ENCODE peak calls at places on chromosomes 2 and 18, in four cellular contexts. J is WTC11, P is HepG2, I is K562. A is an unnamed sample.

GRCh38 chr18:74963820-74964446 is 245.0 kb downstream of the PTGR3 start:
- DNase-seq in J (peak), P (peak), I (peak), A (peak)

GRCh38 chr2:68302281-68302680 is 17.5 kb downstream of the CNRIP1 start:
- DNase-seq in J (no peak), P (no peak), I (no peak), A (no peak)

GRCh38 chr18:58507881-58508280 is 121.0 kb downstream of the ALPK2 start:
- DNase-seq in J (no peak), P (no peak), I (no peak), A (no peak)

GRCh38 chr2:60520477-60520876 is 33.0 kb downstream of the BCL11A start:
- DNase-seq in J (no peak), P (no peak), I (no peak), A (no peak)

GRCh38 chr2:240435457-240435954 is at the start of gene GPC1:
- DNase-seq in J (peak), P (peak), I (peak), A (peak)

GRCh38 chr2:142220901-142221300 is 90.1 kb upstream of the LRP1B start:
- DNase-seq in J (no peak), P (no peak), I (no peak), A (no peak)

GRCh38 chr2:128385365-128385764 is 66.7 kb upstream of the HS6ST1 start:
- DNase-seq in J (no peak), P (no peak), I (no peak), A (no peak)

GRCh38 chr2:174058022-174058421 is 92.8 kb upstream of the SP3 start:
- DNase-seq in J (no peak), P (no peak), I (no peak), A (no peak)

GRCh38 chr2:216761809-216762208 is 66.5 kb upstream of the IGFBP5 start:
- DNase-seq in J (no peak), P (no peak), I (no peak), A (no peak)

GRCh38 chr2:146129231-146129630 is 1609.3 kb upstream of the ZEB2 start:
- DNase-seq in J (no peak), P (no peak), I (no peak), A (no peak)

GRCh38 chr18:79164696-79165095 is 95.5 kb downstream of the ATP9B start:
- DNase-seq in J (no peak), P (no peak), I (no peak), A (no peak)

GRCh38 chr2:74991977-74992376 is 33.5 kb downstream of the POLE4 start:
- DNase-seq in J (no peak), P (no peak), I (no peak), A (no peak)

GRCh38 chr2:102245266-102246151 is 58.7 kb downstream of the IL1RL2 start:
- DNase-seq in J (no peak), P (no peak), I (peak), A (no peak)

GRCh38 chr2:74199275-74199701 is 873 bp downstream of the MTHFD2 start:
- DNase-seq in J (no peak), P (no peak), I (no peak), A (no peak)

GRCh38 chr2:178796079-178796677 is 11.0 kb downstream of the TTN start:
- DNase-seq in J (no peak), P (peak), I (peak), A (peak)

GRCh38 chr2:240500561-240501423 is 57.0 kb downstream of the ANKMY1 start:
- DNase-seq in J (no peak), P (no peak), I (no peak), A (no peak)

GRCh38 chr18:69528439-69528838 is 127.8 kb downstream of the DOK6 start:
- DNase-seq in J (no peak), P (no peak), I (no peak), A (no peak)

GRCh38 chr2:148927010-148927409 is 52.0 kb downstream of the KIF5C start:
- DNase-seq in J (no peak), P (no peak), I (peak), A (peak)

GRCh38 chr2:105834931-105835330 is 90.2 kb downstream of the NCK2 start:
- DNase-seq in J (no peak), P (no peak), I (no peak), A (no peak)

GRCh38 chr2:120683081-120683480 is 52.6 kb upstream of the GLI2 start:
- DNase-seq in J (no peak), P (no peak), I (no peak), A (no peak)

GRCh38 chr2:105929506-105929905 is 184.8 kb downstream of the NCK2 start:
- DNase-seq in J (no peak), P (no peak), I (no peak), A (no peak)

GRCh38 chr2:85956647-85957039 is 67.9 kb upstream of the ST3GAL5 start:
- DNase-seq in J (no peak), P (no peak), I (no peak), A (no peak)

GRCh38 chr2:20128506-20129319 is 77.3 kb upstream of the LAPTM4A start:
- DNase-seq in J (no peak), P (no peak), I (no peak), A (no peak)

GRCh38 chr2:68000170-68000825 is 62.5 kb downstream of the C1D start:
- DNase-seq in J (no peak), P (no peak), I (no peak), A (no peak)

GRCh38 chr2:200378652-200379290 is 72.3 kb downstream of the SPATS2L start:
- DNase-seq in J (no peak), P (no peak), I (no peak), A (no peak)

GRCh38 chr2:164014068-164014577 is 278.3 kb upstream of the FIGN start:
- DNase-seq in J (no peak), P (no peak), I (no peak), A (no peak)

GRCh38 chr18:8705280-8705940 is at the start of gene MTCL1:
- DNase-seq in J (peak), P (no peak), I (no peak), A (peak)

DNA sequence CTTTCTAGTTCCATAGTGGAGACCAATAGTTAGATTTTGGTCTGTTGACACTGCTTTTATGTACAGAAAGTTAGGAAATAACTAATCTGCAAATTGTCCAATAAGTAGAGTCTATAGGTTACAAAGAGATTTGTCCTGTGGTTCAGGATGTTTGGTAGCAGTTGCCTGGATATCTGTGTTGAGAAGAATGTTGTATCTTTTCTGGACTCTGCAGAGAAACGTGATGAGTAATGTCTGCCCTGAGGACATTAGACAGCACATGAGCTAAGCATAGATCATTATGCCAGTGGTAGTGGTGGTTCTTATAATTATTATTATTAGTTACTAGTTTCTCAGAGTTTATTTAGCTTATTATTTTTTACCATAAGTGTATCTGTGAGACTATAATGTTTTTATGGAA is 65.8 kb downstream of the ANKRD62 start:
- DNase-seq in J (no peak), P (peak), I (no peak), A (no peak)
- TF ChIP-seq ELF4 in J (no peak), P (no peak), I (no peak), A (no peak)

DNA sequence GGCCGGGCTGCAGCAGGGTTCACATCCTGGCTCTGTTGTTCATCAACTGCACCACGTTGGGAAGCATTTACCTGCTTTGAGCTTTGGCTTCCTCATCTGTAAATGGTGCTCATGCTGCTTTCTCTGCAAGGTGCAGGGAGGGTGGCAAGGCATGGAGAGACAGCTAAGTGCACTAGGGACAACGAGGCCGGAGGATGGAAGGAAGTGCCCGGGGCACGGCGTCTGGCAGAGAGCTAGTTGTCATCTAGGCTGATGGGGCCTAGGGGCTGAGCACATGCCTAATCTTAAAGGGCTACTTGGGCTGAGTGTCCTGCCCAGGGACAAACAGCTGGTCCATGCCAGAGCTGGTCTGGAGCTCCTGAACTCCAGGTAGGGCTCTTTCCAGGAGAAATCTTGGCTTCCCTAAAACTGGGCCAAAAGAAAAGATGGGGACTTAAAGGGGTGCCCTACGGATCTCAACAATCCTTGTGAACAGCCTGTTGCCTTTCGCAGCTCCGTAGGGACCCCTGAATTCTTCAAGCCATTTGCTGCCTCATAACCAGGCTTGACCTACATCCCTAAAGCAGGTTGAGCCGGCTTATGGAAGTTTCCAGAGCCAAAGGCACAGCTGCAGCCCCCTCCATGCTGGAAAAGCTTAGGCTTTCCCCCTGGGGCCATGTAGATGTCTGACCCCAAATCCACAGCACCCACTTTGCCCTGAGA is 130.8 kb downstream of the SMAD7 start:
- DNase-seq in J (peak), P (no peak), I (no peak), A (no peak)
- TF ChIP-seq ELF4 in J (no peak), P (no peak), I (no peak), A (no peak)

GRCh38 chr2:6694555-6694954 is 171.2 kb downstream of the CMPK2 start:
- DNase-seq in J (no peak), P (no peak), I (no peak), A (no peak)
- TF ChIP-seq ELF4 in J (no peak), P (no peak), I (no peak), A (no peak)

GRCh38 chr2:11753886-11754704 is 7.7 kb downstream of the LPIN1 start:
- DNase-seq in J (no peak), P (no peak), I (peak), A (no peak)
- TF ChIP-seq ELF4 in J (no peak), P (no peak), I (no peak), A (no peak)

GRCh38 chr2:209387389-209387788 is 36.5 kb upstream of the MAP2 start:
- DNase-seq in J (no peak), P (no peak), I (no peak), A (no peak)
- TF ChIP-seq ELF4 in J (no peak), P (no peak), I (no peak), A (no peak)

DNA sequence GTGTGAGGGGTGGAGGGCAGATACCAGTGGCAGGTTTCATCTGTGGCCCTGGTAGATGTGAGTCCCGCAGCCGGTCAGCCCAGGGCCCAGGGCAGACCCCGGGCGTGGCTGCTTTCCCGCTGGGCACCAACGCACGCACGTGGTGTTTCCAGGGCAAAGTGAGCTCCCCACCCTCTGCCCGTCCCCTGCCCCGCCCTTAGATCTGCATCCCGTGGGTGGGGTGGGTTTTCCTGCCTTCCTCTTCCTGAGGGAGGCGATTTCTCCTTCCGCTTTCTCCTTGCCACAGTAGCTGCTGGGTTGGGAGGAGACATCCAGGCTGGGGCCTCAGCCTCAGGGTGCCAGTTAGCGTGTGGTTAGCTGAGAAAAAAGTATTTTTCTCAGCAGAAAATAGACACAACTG is 49.6 kb downstream of the ODC1 start:
- DNase-seq in J (no peak), P (no peak), I (no peak), A (no peak)
- TF ChIP-seq ELF4 in J (no peak), P (no peak), I (no peak), A (no peak)